ENCODE peak calls at places on chromosomes 6 and 20, in four cellular contexts. One of them, this sample, is unnamed. For H3K27me3 and H3K4me1, the result is how much of the 10 kb centered on the place peaks cover.

GRCh38 chr6:35247642-35248231 is 11.8 kb upstream of the ZNF76 start:
- DNase-seq in psoas muscle: no peak
- DNase-seq in PC-9: no peak
- DNase-seq in IMR-90: no peak
- DNase-seq in this sample: no peak

GRCh38 chr6:170459451-170459850 is 93.7 kb downstream of the PSMB1 start:
- DNase-seq in psoas muscle: peak
- DNase-seq in PC-9: no peak
- DNase-seq in IMR-90: peak
- DNase-seq in this sample: no peak

GRCh38 chr6:40164345-40164755 is 230.1 kb upstream of the MOCS1 start:
- DNase-seq in psoas muscle: peak
- DNase-seq in PC-9: no peak
- DNase-seq in IMR-90: no peak
- DNase-seq in this sample: no peak

GRCh38 chr6:3118353-3119039 is at the start of gene BPHL:
- DNase-seq in psoas muscle: peak
- DNase-seq in PC-9: peak
- DNase-seq in IMR-90: peak
- DNase-seq in this sample: peak

GRCh38 chr20:64106981-64107735 is at the start of gene NPBWR2:
- DNase-seq in psoas muscle: peak
- DNase-seq in PC-9: peak
- DNase-seq in IMR-90: no peak
- DNase-seq in this sample: peak

GRCh38 chr6:137493218-137494038 is 766 bp downstream of the OLIG3 start:
- DNase-seq in psoas muscle: peak
- DNase-seq in PC-9: no peak
- DNase-seq in IMR-90: no peak
- DNase-seq in this sample: no peak

GRCh38 chr6:28117386-28118050 is 6.9 kb upstream of the ZSCAN16 start:
- DNase-seq in psoas muscle: no peak
- DNase-seq in PC-9: no peak
- DNase-seq in IMR-90: no peak
- DNase-seq in this sample: no peak

GRCh38 chr20:59873409-59873808 is 60.0 kb downstream of the SYCP2 start:
- DNase-seq in psoas muscle: no peak
- DNase-seq in PC-9: no peak
- DNase-seq in IMR-90: no peak
- DNase-seq in this sample: no peak

GRCh38 chr6:2531426-2532208 is 219.1 kb downstream of the MYLK4 start:
- DNase-seq in psoas muscle: no peak
- DNase-seq in PC-9: no peak
- DNase-seq in IMR-90: peak
- DNase-seq in this sample: no peak

GRCh38 chr20:17634666-17635319 is 47.2 kb downstream of the RRBP1 start:
- DNase-seq in psoas muscle: no peak
- DNase-seq in PC-9: no peak
- DNase-seq in IMR-90: no peak
- DNase-seq in this sample: no peak

GRCh38 chr6:11202513-11203305 is 29.8 kb downstream of the NEDD9 start:
- DNase-seq in psoas muscle: no peak
- DNase-seq in PC-9: no peak
- DNase-seq in IMR-90: peak
- DNase-seq in this sample: no peak

GRCh38 chr20:47231382-47232042 is 125.0 kb downstream of the ZMYND8 start:
- DNase-seq in psoas muscle: no peak
- DNase-seq in PC-9: no peak
- DNase-seq in IMR-90: peak
- DNase-seq in this sample: no peak

GRCh38 chr20:14861028-14861699 is 523.8 kb upstream of the FLRT3 start:
- DNase-seq in psoas muscle: no peak
- DNase-seq in PC-9: no peak
- DNase-seq in IMR-90: no peak
- DNase-seq in this sample: no peak

GRCh38 chr20:3973705-3974104 is 41.7 kb downstream of the RNF24 start:
- DNase-seq in psoas muscle: no peak
- DNase-seq in PC-9: no peak
- DNase-seq in IMR-90: no peak
- DNase-seq in this sample: no peak

GRCh38 chr20:37833172-37833915 is 69.6 kb upstream of the VSTM2L start:
- DNase-seq in psoas muscle: no peak
- DNase-seq in PC-9: no peak
- DNase-seq in IMR-90: no peak
- DNase-seq in this sample: no peak

GRCh38 chr6:43575105-43575771 is 600 bp downstream of the XPO5 start:
- DNase-seq in psoas muscle: no peak
- DNase-seq in PC-9: no peak
- DNase-seq in IMR-90: peak
- DNase-seq in this sample: peak

GRCh38 chr6:63307581-63308246 is 12.1 kb downstream of the LGSN start:
- DNase-seq in psoas muscle: no peak
- DNase-seq in PC-9: no peak
- DNase-seq in IMR-90: peak
- DNase-seq in this sample: no peak

GRCh38 chr6:80535914-80536565 is 429.6 kb downstream of the BCKDHB start:
- DNase-seq in psoas muscle: no peak
- DNase-seq in PC-9: no peak
- DNase-seq in IMR-90: peak
- DNase-seq in this sample: no peak

GRCh38 chr6:170516783-170517616 is 36.1 kb downstream of the PSMB1 start:
- DNase-seq in psoas muscle: no peak
- DNase-seq in PC-9: no peak
- DNase-seq in IMR-90: peak
- DNase-seq in this sample: no peak

GRCh38 chr6:1553562-1554088 is 56.1 kb upstream of the FOXC1 start:
- DNase-seq in psoas muscle: no peak
- DNase-seq in PC-9: no peak
- DNase-seq in IMR-90: no peak
- DNase-seq in this sample: no peak

GRCh38 chr6:148296746-148297145 is 45.9 kb upstream of the SASH1 start:
- DNase-seq in psoas muscle: no peak
- DNase-seq in PC-9: no peak
- DNase-seq in IMR-90: no peak
- DNase-seq in this sample: no peak

GRCh38 chr6:163249651-163250101 is 164.8 kb upstream of the QKI start:
- DNase-seq in psoas muscle: no peak
- DNase-seq in PC-9: no peak
- DNase-seq in IMR-90: no peak
- DNase-seq in this sample: no peak

GRCh38 chr20:59820204-59821041 is 113.0 kb downstream of the SYCP2 start:
- DNase-seq in psoas muscle: peak
- DNase-seq in PC-9: peak
- DNase-seq in IMR-90: no peak
- DNase-seq in this sample: peak

GRCh38 chr6:117840541-117840983 is 66.5 kb upstream of the SLC35F1 start:
- DNase-seq in psoas muscle: no peak
- DNase-seq in PC-9: peak
- DNase-seq in IMR-90: peak
- DNase-seq in this sample: no peak

GRCh38 chr6:31529329-31530150 is 778 bp downstream of the MCCD1 start:
- DNase-seq in psoas muscle: no peak
- DNase-seq in PC-9: no peak
- DNase-seq in IMR-90: no peak
- DNase-seq in this sample: no peak

GRCh38 chr20:34249291-34249690 is 8.1 kb downstream of the ASIP start:
- DNase-seq in psoas muscle: no peak
- DNase-seq in PC-9: no peak
- DNase-seq in IMR-90: peak
- DNase-seq in this sample: no peak

GRCh38 chr6:4891171-4891570 is 112.7 kb downstream of the RPP40 start:
- DNase-seq in psoas muscle: no peak
- DNase-seq in PC-9: no peak
- DNase-seq in IMR-90: no peak
- DNase-seq in this sample: no peak

GRCh38 chr6:14550817-14551216 is 433.2 kb downstream of the CD83 start:
- DNase-seq in psoas muscle: peak
- DNase-seq in PC-9: no peak
- DNase-seq in IMR-90: peak
- DNase-seq in this sample: peak

GRCh38 chr6:3159805-3160781 is 2.7 kb upstream of the TUBB2A start:
- DNase-seq in psoas muscle: no peak
- DNase-seq in PC-9: peak
- DNase-seq in IMR-90: no peak
- DNase-seq in this sample: no peak

GRCh38 chr6:9521152-9521530 is 893.7 kb downstream of the TFAP2A start:
- DNase-seq in psoas muscle: no peak
- DNase-seq in PC-9: no peak
- DNase-seq in IMR-90: no peak
- DNase-seq in this sample: no peak

GRCh38 chr6:137150072-137150471 is 23.4 kb downstream of the IL22RA2 start:
- DNase-seq in psoas muscle: no peak
- DNase-seq in PC-9: no peak
- DNase-seq in IMR-90: no peak
- DNase-seq in this sample: no peak

GRCh38 chr20:63325554-63326313 is 32.7 kb downstream of the COL20A1 start:
- DNase-seq in psoas muscle: peak
- DNase-seq in PC-9: no peak
- DNase-seq in IMR-90: no peak
- DNase-seq in this sample: peak

GRCh38 chr6:35377002-35377401 is 34.6 kb downstream of the PPARD start:
- DNase-seq in psoas muscle: no peak
- DNase-seq in PC-9: no peak
- DNase-seq in IMR-90: peak
- DNase-seq in this sample: no peak

GRCh38 chr6:75210885-75211739 is 5.3 kb upstream of the COL12A1 start:
- DNase-seq in psoas muscle: no peak
- DNase-seq in PC-9: peak
- DNase-seq in IMR-90: peak
- DNase-seq in this sample: no peak

GRCh38 chr6:135583256-135583758 is 85.8 kb upstream of the AHI1 start:
- DNase-seq in psoas muscle: no peak
- DNase-seq in PC-9: no peak
- DNase-seq in IMR-90: peak
- DNase-seq in this sample: no peak

GRCh38 chr20:40692240-40693011 is 3.4 kb upstream of the MAFB start:
- DNase-seq in psoas muscle: no peak
- DNase-seq in PC-9: no peak
- DNase-seq in IMR-90: no peak
- DNase-seq in this sample: no peak

GRCh38 chr20:40691566-40692239 is 2.7 kb upstream of the MAFB start:
- DNase-seq in psoas muscle: no peak
- DNase-seq in PC-9: no peak
- DNase-seq in IMR-90: no peak
- DNase-seq in this sample: no peak

GRCh38 chr20:40690836-40691565 is 2.0 kb upstream of the MAFB start:
- DNase-seq in psoas muscle: no peak
- DNase-seq in PC-9: no peak
- DNase-seq in IMR-90: no peak
- DNase-seq in this sample: no peak

GRCh38 chr20:40695214-40695613 is 6.2 kb upstream of the MAFB start:
- DNase-seq in psoas muscle: no peak
- DNase-seq in PC-9: no peak
- DNase-seq in IMR-90: no peak
- DNase-seq in this sample: no peak

GRCh38 chr20:40694246-40694645 is 5.2 kb upstream of the MAFB start:
- DNase-seq in psoas muscle: no peak
- DNase-seq in PC-9: no peak
- DNase-seq in IMR-90: no peak
- DNase-seq in this sample: no peak
- H3K27me3 ChIP-seq in psoas muscle: under half
- H3K27me3 ChIP-seq in PC-9: half or more
- H3K27me3 ChIP-seq in IMR-90: half or more
- H3K27me3 ChIP-seq in this sample: half or more

GRCh38 chr20:38862226-38862625 is 56.7 kb downstream of the PPP1R16B start:
- DNase-seq in psoas muscle: no peak
- DNase-seq in PC-9: no peak
- DNase-seq in IMR-90: no peak
- DNase-seq in this sample: no peak

GRCh38 chr20:38857703-38858102 is 52.2 kb downstream of the PPP1R16B start:
- DNase-seq in psoas muscle: no peak
- DNase-seq in PC-9: no peak
- DNase-seq in IMR-90: no peak
- DNase-seq in this sample: no peak

GRCh38 chr20:38856570-38856969 is 51.1 kb downstream of the PPP1R16B start:
- DNase-seq in psoas muscle: no peak
- DNase-seq in PC-9: no peak
- DNase-seq in IMR-90: no peak
- DNase-seq in this sample: no peak

GRCh38 chr20:38861071-38861401 is 55.5 kb downstream of the PPP1R16B start:
- DNase-seq in psoas muscle: no peak
- DNase-seq in PC-9: no peak
- DNase-seq in IMR-90: no peak
- DNase-seq in this sample: no peak

GRCh38 chr20:38859070-38859690 is 53.7 kb downstream of the PPP1R16B start:
- DNase-seq in psoas muscle: no peak
- DNase-seq in PC-9: no peak
- DNase-seq in IMR-90: no peak
- DNase-seq in this sample: no peak
- H3K4me1 ChIP-seq in psoas muscle: under half
- H3K4me1 ChIP-seq in PC-9: under half
- H3K4me1 ChIP-seq in IMR-90: under half
- H3K4me1 ChIP-seq in this sample: under half

GRCh38 chr20:21796059-21796458 is 90.6 kb downstream of the PAX1 start:
- DNase-seq in psoas muscle: no peak
- DNase-seq in PC-9: no peak
- DNase-seq in IMR-90: no peak
- DNase-seq in this sample: no peak
- TF ChIP-seq CTCF in psoas muscle: no peak
- TF ChIP-seq CTCF in PC-9: no peak
- TF ChIP-seq CTCF in IMR-90: no peak
- TF ChIP-seq CTCF in this sample: no peak

DNA sequence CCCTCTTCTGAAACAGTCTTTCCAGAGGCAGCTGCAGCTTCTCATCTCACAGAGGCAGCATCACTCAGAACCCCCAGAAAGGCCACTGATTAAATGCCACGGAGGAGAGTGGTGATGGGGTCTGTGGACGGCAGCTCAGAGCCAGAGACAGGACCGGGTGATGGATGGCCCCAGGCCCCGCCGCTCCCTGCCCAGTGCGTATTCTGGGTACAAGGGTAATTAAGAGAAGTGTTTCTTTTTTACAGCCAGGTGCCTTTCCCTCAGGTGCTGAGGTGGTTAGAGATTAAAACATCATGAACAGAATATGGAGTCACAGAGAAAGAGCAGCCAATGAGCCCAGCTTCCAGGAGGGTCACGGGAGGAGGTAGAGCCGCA is 434.5 kb downstream of the PREX1 start:
- DNase-seq in psoas muscle: no peak
- DNase-seq in PC-9: no peak
- DNase-seq in IMR-90: no peak
- DNase-seq in this sample: no peak
- H3K27me3 ChIP-seq in psoas muscle: under half
- H3K27me3 ChIP-seq in PC-9: under half
- H3K27me3 ChIP-seq in IMR-90: under half
- H3K27me3 ChIP-seq in this sample: under half

GRCh38 chr6:15623282-15624116 is 39.3 kb downstream of the DTNBP1 start:
- DNase-seq in psoas muscle: no peak
- DNase-seq in PC-9: no peak
- DNase-seq in IMR-90: peak
- DNase-seq in this sample: no peak
- H3K4me1 ChIP-seq in psoas muscle: under half
- H3K4me1 ChIP-seq in PC-9: under half
- H3K4me1 ChIP-seq in IMR-90: under half
- H3K4me1 ChIP-seq in this sample: under half

This sample was measured in left ventricle myocardium inferior.